ENCODE peak calls at places on chromosomes 11 and 22, in ten cellular contexts. One of them, this sample, is unnamed. For H3K27me3, the result is how much of the 10 kb centered on the place peaks cover.

GRCh38 chr11:70158201-70158600 is 44.9 kb upstream of the FADD start:
- DNase-seq in adipocyte: peak
- DNase-seq in dorsolateral prefrontal cortex: no peak
- DNase-seq in fibroblast of lung: peak
- DNase-seq in CD8-positive, alpha-beta T cell: no peak
- DNase-seq in psoas muscle: peak
- DNase-seq in iPS DF 6.9: peak
- DNase-seq in neural progenitor cell: peak
- DNase-seq in H7: peak
- DNase-seq in CD8-positive, alpha-beta memory T cell: no peak
- DNase-seq in this sample: peak

GRCh38 chr11:16336721-16337120 is 19.6 kb downstream of the SOX6 start:
- DNase-seq in iPS DF 6.9: no peak
- DNase-seq in dorsolateral prefrontal cortex: no peak
- DNase-seq in H7: no peak
- DNase-seq in psoas muscle: no peak
- DNase-seq in neural progenitor cell: no peak
- DNase-seq in CD8-positive, alpha-beta T cell: no peak
- DNase-seq in adipocyte: no peak
- DNase-seq in CD8-positive, alpha-beta memory T cell: no peak
- DNase-seq in fibroblast of lung: no peak
- DNase-seq in this sample: no peak

GRCh38 chr11:2466869-2467694 is 22.3 kb downstream of the KCNQ1 start:
- DNase-seq in H7: peak
- DNase-seq in psoas muscle: no peak
- DNase-seq in CD8-positive, alpha-beta T cell: no peak
- DNase-seq in iPS DF 6.9: no peak
- DNase-seq in fibroblast of lung: no peak
- DNase-seq in CD8-positive, alpha-beta memory T cell: peak
- DNase-seq in dorsolateral prefrontal cortex: no peak
- DNase-seq in adipocyte: no peak
- DNase-seq in neural progenitor cell: no peak
- DNase-seq in this sample: no peak

GRCh38 chr11:23278121-23278520 is 417.8 kb upstream of the CCDC179 start:
- DNase-seq in neural progenitor cell: no peak
- DNase-seq in iPS DF 6.9: no peak
- DNase-seq in H7: no peak
- DNase-seq in dorsolateral prefrontal cortex: no peak
- DNase-seq in fibroblast of lung: peak
- DNase-seq in adipocyte: no peak
- DNase-seq in CD8-positive, alpha-beta memory T cell: no peak
- DNase-seq in CD8-positive, alpha-beta T cell: no peak
- DNase-seq in psoas muscle: no peak
- DNase-seq in this sample: no peak

GRCh38 chr22:35315141-35315854 is 15.6 kb downstream of the TOM1 start:
- DNase-seq in neural progenitor cell: no peak
- DNase-seq in iPS DF 6.9: no peak
- DNase-seq in CD8-positive, alpha-beta T cell: no peak
- DNase-seq in adipocyte: no peak
- DNase-seq in psoas muscle: peak
- DNase-seq in dorsolateral prefrontal cortex: no peak
- DNase-seq in H7: no peak
- DNase-seq in fibroblast of lung: no peak
- DNase-seq in CD8-positive, alpha-beta memory T cell: peak
- DNase-seq in this sample: peak

GRCh38 chr22:37525073-37525745 is 6.0 kb upstream of the CARD10 start:
- DNase-seq in fibroblast of lung: peak
- DNase-seq in iPS DF 6.9: no peak
- DNase-seq in CD8-positive, alpha-beta T cell: no peak
- DNase-seq in dorsolateral prefrontal cortex: no peak
- DNase-seq in CD8-positive, alpha-beta memory T cell: no peak
- DNase-seq in H7: peak
- DNase-seq in psoas muscle: no peak
- DNase-seq in adipocyte: peak
- DNase-seq in neural progenitor cell: no peak
- DNase-seq in this sample: peak

GRCh38 chr11:67268036-67268683 is 1.9 kb downstream of the GRK2 start:
- DNase-seq in neural progenitor cell: no peak
- DNase-seq in dorsolateral prefrontal cortex: no peak
- DNase-seq in fibroblast of lung: no peak
- DNase-seq in adipocyte: no peak
- DNase-seq in CD8-positive, alpha-beta memory T cell: peak
- DNase-seq in H7: peak
- DNase-seq in CD8-positive, alpha-beta T cell: peak
- DNase-seq in iPS DF 6.9: no peak
- DNase-seq in psoas muscle: peak
- DNase-seq in this sample: no peak

GRCh38 chr11:109196016-109196415 is 226.0 kb upstream of the C11orf87 start:
- DNase-seq in neural progenitor cell: no peak
- DNase-seq in CD8-positive, alpha-beta T cell: no peak
- DNase-seq in H7: no peak
- DNase-seq in psoas muscle: no peak
- DNase-seq in dorsolateral prefrontal cortex: no peak
- DNase-seq in adipocyte: no peak
- DNase-seq in fibroblast of lung: no peak
- DNase-seq in CD8-positive, alpha-beta memory T cell: no peak
- DNase-seq in iPS DF 6.9: no peak
- DNase-seq in this sample: no peak

GRCh38 chr22:22884888-22885840 is 2.5 kb upstream of the IGLL5 start:
- DNase-seq in psoas muscle: no peak
- DNase-seq in dorsolateral prefrontal cortex: no peak
- DNase-seq in neural progenitor cell: no peak
- DNase-seq in CD8-positive, alpha-beta T cell: no peak
- DNase-seq in adipocyte: no peak
- DNase-seq in H7: peak
- DNase-seq in CD8-positive, alpha-beta memory T cell: no peak
- DNase-seq in iPS DF 6.9: no peak
- DNase-seq in fibroblast of lung: no peak
- DNase-seq in this sample: no peak

GRCh38 chr11:123419720-123420466 is 10.2 kb upstream of the GRAMD1B start:
- DNase-seq in fibroblast of lung: no peak
- DNase-seq in adipocyte: no peak
- DNase-seq in psoas muscle: no peak
- DNase-seq in CD8-positive, alpha-beta memory T cell: no peak
- DNase-seq in iPS DF 6.9: no peak
- DNase-seq in H7: no peak
- DNase-seq in neural progenitor cell: no peak
- DNase-seq in dorsolateral prefrontal cortex: no peak
- DNase-seq in CD8-positive, alpha-beta T cell: no peak
- DNase-seq in this sample: no peak

GRCh38 chr22:45131749-45132148 is 32.0 kb upstream of the NUP50 start:
- DNase-seq in fibroblast of lung: peak
- DNase-seq in H7: no peak
- DNase-seq in neural progenitor cell: no peak
- DNase-seq in psoas muscle: peak
- DNase-seq in dorsolateral prefrontal cortex: no peak
- DNase-seq in adipocyte: no peak
- DNase-seq in CD8-positive, alpha-beta T cell: no peak
- DNase-seq in iPS DF 6.9: no peak
- DNase-seq in CD8-positive, alpha-beta memory T cell: no peak
- DNase-seq in this sample: no peak

GRCh38 chr22:45129703-45130524 is 33.8 kb upstream of the NUP50 start:
- DNase-seq in H7: no peak
- DNase-seq in iPS DF 6.9: no peak
- DNase-seq in dorsolateral prefrontal cortex: no peak
- DNase-seq in CD8-positive, alpha-beta T cell: no peak
- DNase-seq in neural progenitor cell: no peak
- DNase-seq in adipocyte: no peak
- DNase-seq in CD8-positive, alpha-beta memory T cell: no peak
- DNase-seq in fibroblast of lung: no peak
- DNase-seq in psoas muscle: no peak
- DNase-seq in this sample: no peak

GRCh38 chr22:45124176-45124857 is 39.4 kb upstream of the NUP50 start:
- DNase-seq in CD8-positive, alpha-beta T cell: no peak
- DNase-seq in adipocyte: peak
- DNase-seq in neural progenitor cell: peak
- DNase-seq in iPS DF 6.9: no peak
- DNase-seq in fibroblast of lung: peak
- DNase-seq in CD8-positive, alpha-beta memory T cell: no peak
- DNase-seq in psoas muscle: no peak
- DNase-seq in dorsolateral prefrontal cortex: no peak
- DNase-seq in H7: peak
- DNase-seq in this sample: no peak

GRCh38 chr22:45125198-45125597 is 38.5 kb upstream of the NUP50 start:
- DNase-seq in H7: no peak
- DNase-seq in CD8-positive, alpha-beta memory T cell: no peak
- DNase-seq in dorsolateral prefrontal cortex: no peak
- DNase-seq in CD8-positive, alpha-beta T cell: no peak
- DNase-seq in fibroblast of lung: peak
- DNase-seq in neural progenitor cell: peak
- DNase-seq in adipocyte: peak
- DNase-seq in iPS DF 6.9: no peak
- DNase-seq in psoas muscle: no peak
- DNase-seq in this sample: peak

DNA sequence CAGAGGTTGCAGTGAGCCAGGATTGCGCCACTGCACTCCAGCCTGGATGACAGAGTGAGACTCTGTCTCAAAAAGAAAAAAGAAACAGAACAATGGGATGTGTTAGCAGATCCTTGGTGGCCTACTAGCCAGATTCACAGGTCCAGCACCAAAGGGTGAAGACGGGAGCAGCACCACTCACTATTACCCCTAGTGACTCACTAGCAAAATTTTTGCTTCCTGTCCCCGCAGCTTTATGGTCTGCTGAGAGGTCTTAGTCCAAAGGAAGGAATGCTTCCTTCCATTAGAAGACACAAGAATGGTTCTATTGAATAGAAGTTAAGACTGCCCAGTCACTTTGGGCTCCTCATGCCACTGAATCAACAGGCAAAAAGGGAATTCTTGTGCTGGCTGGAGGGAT is 35.9 kb upstream of the NUP50 start:
- DNase-seq in CD8-positive, alpha-beta T cell: no peak
- DNase-seq in fibroblast of lung: no peak
- DNase-seq in neural progenitor cell: no peak
- DNase-seq in adipocyte: peak
- DNase-seq in dorsolateral prefrontal cortex: no peak
- DNase-seq in psoas muscle: no peak
- DNase-seq in iPS DF 6.9: no peak
- DNase-seq in H7: no peak
- DNase-seq in CD8-positive, alpha-beta memory T cell: no peak
- DNase-seq in this sample: peak
- H3K27me3 ChIP-seq in CD8-positive, alpha-beta T cell: under half
- H3K27me3 ChIP-seq in fibroblast of lung: under half
- H3K27me3 ChIP-seq in neural progenitor cell: under half
- H3K27me3 ChIP-seq in adipocyte: under half
- H3K27me3 ChIP-seq in dorsolateral prefrontal cortex: under half
- H3K27me3 ChIP-seq in psoas muscle: under half
- H3K27me3 ChIP-seq in iPS DF 6.9: under half
- H3K27me3 ChIP-seq in H7: under half
- H3K27me3 ChIP-seq in CD8-positive, alpha-beta memory T cell: under half
- H3K27me3 ChIP-seq in this sample: under half

DNA sequence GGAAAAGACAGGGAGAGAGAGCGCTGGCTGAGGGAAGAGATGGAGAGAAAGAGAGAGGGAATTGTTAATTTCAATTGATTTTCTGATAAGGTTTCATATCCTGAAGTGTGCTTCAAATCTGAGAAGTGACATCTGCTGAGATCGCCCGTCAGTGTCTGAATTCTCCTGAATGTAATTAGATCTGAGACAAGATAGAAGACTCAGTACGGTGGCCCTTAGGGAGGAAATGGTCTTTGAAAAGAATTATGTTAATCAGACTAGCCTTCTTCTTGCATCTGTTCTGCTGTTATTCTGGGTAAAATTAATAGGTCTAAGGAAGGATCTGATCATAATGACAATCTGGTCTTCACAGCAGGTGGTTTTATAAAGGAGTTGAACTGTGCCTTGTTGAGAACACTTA is 169.3 kb downstream of the NXPE2 start:
- DNase-seq in fibroblast of lung: no peak
- DNase-seq in iPS DF 6.9: no peak
- DNase-seq in CD8-positive, alpha-beta memory T cell: no peak
- DNase-seq in H7: no peak
- DNase-seq in CD8-positive, alpha-beta T cell: no peak
- DNase-seq in dorsolateral prefrontal cortex: no peak
- DNase-seq in adipocyte: no peak
- DNase-seq in psoas muscle: no peak
- DNase-seq in neural progenitor cell: peak
- DNase-seq in this sample: no peak
- H3K27me3 ChIP-seq in fibroblast of lung: under half
- H3K27me3 ChIP-seq in iPS DF 6.9: under half
- H3K27me3 ChIP-seq in CD8-positive, alpha-beta memory T cell: under half
- H3K27me3 ChIP-seq in H7: under half
- H3K27me3 ChIP-seq in CD8-positive, alpha-beta T cell: under half
- H3K27me3 ChIP-seq in dorsolateral prefrontal cortex: under half
- H3K27me3 ChIP-seq in adipocyte: under half
- H3K27me3 ChIP-seq in psoas muscle: under half
- H3K27me3 ChIP-seq in neural progenitor cell: under half
- H3K27me3 ChIP-seq in this sample: under half

DNA sequence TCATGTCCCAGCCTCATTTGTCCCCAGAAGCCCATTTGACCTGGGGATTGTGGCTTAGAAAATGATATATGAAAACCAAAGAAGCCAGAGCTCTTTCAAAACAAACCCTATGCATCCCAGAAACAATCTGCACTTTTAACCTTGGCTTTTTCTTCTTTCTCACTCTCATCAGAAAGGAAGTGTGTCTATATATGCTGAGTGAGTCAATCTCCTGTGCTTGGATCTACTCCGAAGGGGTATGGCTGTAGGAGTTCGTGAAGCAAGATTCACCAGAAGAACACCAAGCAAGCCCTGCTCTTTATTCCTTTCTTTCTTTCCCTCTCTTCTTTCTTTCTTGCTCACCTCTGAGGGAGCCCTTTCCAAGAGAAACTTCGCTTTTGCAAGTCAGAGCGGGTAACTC is 636 bp downstream of the PAMR1 start:
- DNase-seq in fibroblast of lung: peak
- DNase-seq in CD8-positive, alpha-beta T cell: no peak
- DNase-seq in CD8-positive, alpha-beta memory T cell: no peak
- DNase-seq in neural progenitor cell: no peak
- DNase-seq in psoas muscle: no peak
- DNase-seq in adipocyte: peak
- DNase-seq in iPS DF 6.9: no peak
- DNase-seq in dorsolateral prefrontal cortex: no peak
- DNase-seq in H7: no peak
- DNase-seq in this sample: no peak
- H3K27me3 ChIP-seq in fibroblast of lung: under half
- H3K27me3 ChIP-seq in CD8-positive, alpha-beta T cell: under half
- H3K27me3 ChIP-seq in CD8-positive, alpha-beta memory T cell: under half
- H3K27me3 ChIP-seq in neural progenitor cell: under half
- H3K27me3 ChIP-seq in psoas muscle: half or more
- H3K27me3 ChIP-seq in adipocyte: under half
- H3K27me3 ChIP-seq in iPS DF 6.9: under half
- H3K27me3 ChIP-seq in dorsolateral prefrontal cortex: under half
- H3K27me3 ChIP-seq in H7: under half
- H3K27me3 ChIP-seq in this sample: under half

DNA sequence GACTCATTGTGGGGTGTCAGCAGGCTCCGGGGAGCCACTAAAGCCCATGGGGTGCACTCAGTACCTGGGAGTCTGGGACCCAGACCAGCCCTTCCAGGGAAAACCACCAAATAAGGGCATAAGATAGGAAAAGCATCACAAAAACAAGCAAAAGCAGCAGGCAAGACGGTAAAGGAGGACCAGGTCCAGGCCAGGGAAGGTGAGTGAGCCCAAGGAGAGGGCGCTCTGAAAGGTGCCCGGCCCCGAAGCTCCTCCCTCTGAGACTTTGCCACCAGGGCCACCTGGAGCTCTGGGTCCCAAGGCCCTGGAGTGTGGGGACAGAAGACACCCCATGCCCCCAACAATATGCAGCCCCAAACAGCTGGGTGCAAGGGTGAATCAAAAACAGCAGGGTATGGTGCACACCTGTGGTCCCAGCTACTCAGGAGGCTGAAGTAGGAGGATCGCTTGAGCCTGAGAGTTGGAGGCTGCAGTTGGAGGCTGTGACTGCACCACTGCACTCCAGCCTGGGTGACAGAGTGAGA is 5.2 kb upstream of the IL17REL start:
- DNase-seq in CD8-positive, alpha-beta T cell: no peak
- DNase-seq in fibroblast of lung: no peak
- DNase-seq in H7: peak
- DNase-seq in neural progenitor cell: no peak
- DNase-seq in dorsolateral prefrontal cortex: no peak
- DNase-seq in psoas muscle: no peak
- DNase-seq in CD8-positive, alpha-beta memory T cell: peak
- DNase-seq in adipocyte: no peak
- DNase-seq in iPS DF 6.9: no peak
- DNase-seq in this sample: no peak
- H3K27me3 ChIP-seq in CD8-positive, alpha-beta T cell: under half
- H3K27me3 ChIP-seq in fibroblast of lung: under half
- H3K27me3 ChIP-seq in H7: under half
- H3K27me3 ChIP-seq in neural progenitor cell: half or more
- H3K27me3 ChIP-seq in dorsolateral prefrontal cortex: under half
- H3K27me3 ChIP-seq in psoas muscle: under half
- H3K27me3 ChIP-seq in CD8-positive, alpha-beta memory T cell: under half
- H3K27me3 ChIP-seq in adipocyte: half or more
- H3K27me3 ChIP-seq in iPS DF 6.9: under half
- H3K27me3 ChIP-seq in this sample: under half